ENCODE peak calls at places on chromosomes 3 and 15, in nine cellular contexts. Z, Q, N, U, R, K, L, H and A are unnamed samples.

GRCh38 chr15:94692697-94693096 is 461.3 kb downstream of the MCTP2 start:
- DNase-seq in K (peak; percentile 4), Z (no peak), Q (no peak), U (no peak), N (no peak), L (no peak), H (no peak), R (no peak), A (no peak)

GRCh38 chr3:30648670-30649357 is 42.4 kb downstream of the TGFBR2 start:
- DNase-seq in U (no peak), Z (no peak), K (no peak), R (no peak), H (no peak), L (no peak), Q (no peak), N (no peak), A (no peak)

GRCh38 chr15:74662064-74662860 is 33.6 kb downstream of the EDC3 start:
- DNase-seq in Z (no peak), R (no peak), K (no peak), Q (no peak), U (no peak), N (no peak), L (no peak), H (no peak), A (no peak)

GRCh38 chr3:189132125-189132744 is 39.5 kb upstream of the TPRG1 start:
- DNase-seq in Q (peak; percentile 86), U (peak; percentile 48), N (no peak), L (peak; percentile 47), R (no peak), Z (peak; percentile 95), H (peak; percentile 48), K (peak; percentile 96), A (no peak)

GRCh38 chr3:187315872-187316271 is 24.3 kb upstream of the MASP1 start:
- DNase-seq in H (no peak), U (no peak), L (no peak), Q (peak; percentile 63), N (no peak), K (no peak), R (no peak), Z (no peak), A (no peak)

GRCh38 chr3:39028466-39028865 is 23.3 kb downstream of the SCN11A start:
- DNase-seq in U (no peak), R (no peak), N (no peak), L (no peak), Q (no peak), H (no peak), Z (no peak), K (no peak), A (no peak)

GRCh38 chr3:184186184-184186901 is at the start of gene ABCF3:
- DNase-seq in L (no peak), Q (peak; percentile 61), H (peak; percentile 77), K (peak; percentile 52), Z (peak; percentile 51), R (no peak), U (peak; percentile 34), N (no peak), A (peak; percentile 86)

GRCh38 chr3:77186728-77187127 is 146.8 kb downstream of the ROBO2 start:
- DNase-seq in N (no peak), K (peak; percentile 81), U (no peak), Z (peak; percentile 7), H (no peak), L (no peak), R (no peak), Q (no peak), A (no peak)